ENCODE peak calls at places on chromosomes 4 and X, in eight cellular contexts. L is heart right ventricle, H is body of pancreas, F is cardiac muscle cell, V is SK-N-SH, W is uterus, K is AG04450, D is PC-3. Y is an unnamed sample.
A peak's percentile ranks its signal among the peaks of the same experiment; 100 is the strongest.

GRCh38 chr4:151403656-151404055 is 5.3 kb upstream of the FHIP1A start:
- DNase-seq in V (no peak), H (no peak), W (no peak), D (no peak), F (no peak), L (no peak), K (no peak), Y (no peak)

GRCh38 chr4:102535398-102536082 is 34.4 kb downstream of the NFKB1 start:
- DNase-seq in K (no peak), W (no peak), F (peak; percentile 59), D (peak; percentile 60), V (no peak), H (no peak), L (no peak), Y (no peak)

GRCh38 chr4:181819951-181820350 is 423.3 kb upstream of the TENM3 start:
- DNase-seq in D (no peak), K (no peak), L (no peak), H (no peak), W (no peak), F (peak; percentile 53), V (no peak), Y (no peak)

GRCh38 chr4:128295255-128295654 is 7.6 kb upstream of the PGRMC2 start:
- DNase-seq in V (no peak), F (no peak), D (no peak), L (no peak), H (no peak), K (no peak), W (no peak), Y (no peak)

GRCh38 chr4:18568600-18568999 is 547.0 kb upstream of the LCORL start:
- DNase-seq in L (no peak), V (no peak), F (peak; percentile 1), D (no peak), H (no peak), K (no peak), W (no peak), Y (no peak)

GRCh38 chrX:52217494-52218160 is 32.9 kb downstream of the MAGED4 start:
- DNase-seq in W (no peak), D (no peak), H (no peak), F (no peak), V (no peak), L (no peak), K (no peak), Y (no peak)

GRCh38 chr4:184668511-184669114 is 19.1 kb downstream of the PRIMPOL start:
- DNase-seq in L (no peak), H (no peak), V (no peak), D (no peak), W (no peak), F (peak; percentile 37), K (no peak), Y (no peak)

GRCh38 chr4:77449162-77449561 is 156.5 kb upstream of the CXCL13 start:
- DNase-seq in L (no peak), D (peak; percentile 43), H (no peak), F (peak; percentile 50), K (no peak), V (no peak), W (no peak), Y (no peak)

GRCh38 chr4:90419124-90419711 is 292.0 kb downstream of the CCSER1 start:
- DNase-seq in L (no peak), K (no peak), W (no peak), D (peak; percentile 56), F (peak; percentile 39), V (peak; percentile 52), H (no peak), Y (no peak)

GRCh38 chr4:177444911-177445736 is 2.9 kb upstream of the AGA start:
- DNase-seq in H (no peak), L (no peak), F (no peak), V (no peak), W (no peak), K (no peak), D (no peak), Y (no peak)

DNA sequence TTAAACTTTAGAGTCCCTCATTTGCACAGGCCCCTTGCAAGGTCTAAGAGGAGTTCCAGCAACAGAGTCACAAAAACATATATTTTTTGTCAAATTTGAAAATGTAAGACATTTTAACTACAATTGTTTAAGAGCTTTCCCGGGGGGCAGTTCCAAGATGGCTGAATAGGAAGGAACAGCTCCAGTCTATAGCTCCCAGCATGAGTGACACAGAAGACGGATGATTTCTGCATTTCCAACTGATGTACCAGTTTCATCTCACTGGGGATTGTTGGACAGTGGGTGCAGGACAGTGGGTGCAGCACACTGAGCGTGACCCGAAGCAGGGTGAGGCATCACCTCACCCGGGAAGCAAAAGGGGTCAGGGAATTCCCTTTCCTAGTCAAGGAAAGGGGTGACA is 71.4 kb upstream of the NMU start:
- DNase-seq in F (no peak), W (no peak), L (no peak), D (no peak), K (no peak), H (no peak), V (no peak), Y (no peak)
- TF ChIP-seq CTCF in F (no peak), W (no peak), L (no peak), D (no peak), K (no peak), H (no peak), V (no peak), Y (no peak)

GRCh38 chr4:92317047-92317446 is 13.3 kb downstream of the GRID2 start:
- DNase-seq in W (no peak), K (no peak), L (no peak), F (no peak), V (no peak), D (no peak), H (no peak), Y (no peak)
- H3K27ac ChIP-seq in W (no peak overlapping the region), K (no peak overlapping the region), L (no peak overlapping the region), F (no peak overlapping the region), V (no peak overlapping the region), D (no peak overlapping the region), H (no peak overlapping the region), Y (no peak overlapping the region)

GRCh38 chrX:104319346-104319745 is 64.6 kb upstream of the ESX1 start:
- DNase-seq in K (no peak), H (no peak), F (no peak), V (no peak), W (no peak), D (peak; percentile 17), L (no peak), Y (no peak)
- TF ChIP-seq CTCF in K (no peak), H (no peak), F (no peak), V (no peak), W (no peak), D (no peak), L (no peak), Y (no peak)

GRCh38 chrX:37686979-37687378 is 1.4 kb downstream of the XK start:
- DNase-seq in D (no peak), L (no peak), V (no peak), H (no peak), F (no peak), K (no peak), W (no peak), Y (no peak)
- H3K27ac ChIP-seq in D (no peak overlapping the region), L (peak overlapping the region; percentile 83), V (no peak overlapping the region), H (peak overlapping the region; percentile 86), F (no peak overlapping the region), K (no peak overlapping the region), W (no peak overlapping the region), Y (no peak overlapping the region)

GRCh38 chr4:121070696-121071639 is 1.4 kb downstream of the NDNF start:
- DNase-seq in L (peak; percentile 33), F (peak; percentile 44), K (no peak), H (peak; percentile 41), V (peak; percentile 77), W (peak; percentile 18), D (no peak), Y (no peak)
- TF ChIP-seq CTCF in L (peak; percentile 36), F (peak; percentile 44), K (peak; percentile 29), H (peak; percentile 27), V (peak; percentile 40), W (peak; percentile 10), D (no peak), Y (peak; percentile 31)

GRCh38 chr4:10020871-10021676 is at the start of gene SLC2A9:
- DNase-seq in V (no peak), L (no peak), F (peak; percentile 79), D (no peak), H (no peak), W (no peak), K (no peak), Y (no peak)
- H3K27ac ChIP-seq in V (no peak within 1 kb of the TSS), L (peak within 1 kb of the TSS; percentile 64), F (no peak within 1 kb of the TSS), D (no peak within 1 kb of the TSS), H (peak within 1 kb of the TSS; percentile 48), W (peak within 1 kb of the TSS; percentile 4), K (no peak within 1 kb of the TSS), Y (peak within 1 kb of the TSS; percentile 86)

GRCh38 chr4:73922766-73923630 is 53.8 kb downstream of the CXCL1 start:
- DNase-seq in F (peak; percentile 79), D (peak; percentile 83), K (no peak), H (no peak), V (no peak), W (no peak), L (no peak), Y (no peak)
- TF ChIP-seq CTCF in F (peak; percentile 45), D (peak; percentile 91), K (peak; percentile 54), H (peak; percentile 13), V (peak; percentile 63), W (peak; percentile 22), L (peak; percentile 59), Y (peak; percentile 40)

GRCh38 chr4:113077611-113078010 is 28.2 kb downstream of the ANK2 start:
- DNase-seq in D (no peak), L (no peak), V (peak; percentile 20), W (no peak), F (no peak), H (no peak), K (no peak), Y (no peak)
- H3K27ac ChIP-seq in D (no peak overlapping the region), L (no peak overlapping the region), V (no peak overlapping the region), W (no peak overlapping the region), F (no peak overlapping the region), H (no peak overlapping the region), K (no peak overlapping the region), Y (no peak overlapping the region)

DNA sequence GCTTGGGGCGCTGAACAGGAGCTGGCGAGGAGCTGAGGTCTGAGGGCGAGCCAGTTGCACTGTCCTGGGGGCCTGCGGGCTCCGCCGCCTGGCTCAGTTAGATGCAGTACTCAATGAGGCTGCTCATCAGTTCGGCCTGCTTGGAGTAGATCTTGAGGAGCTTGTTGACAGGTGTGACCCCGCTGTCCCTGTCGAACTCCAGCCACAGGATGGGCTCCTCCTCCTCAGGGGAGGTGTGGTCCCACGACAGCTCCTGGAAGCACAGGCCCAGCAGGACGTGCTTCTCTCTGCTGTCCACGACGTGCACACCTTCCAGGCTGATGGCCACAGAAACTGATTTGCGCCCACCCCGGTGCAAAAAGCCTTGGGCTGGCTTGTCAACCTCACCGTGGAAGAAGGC is 16.5 kb upstream of the LAS1L start:
- DNase-seq in H (no peak), V (no peak), W (no peak), K (no peak), F (no peak), L (no peak), D (no peak), Y (no peak)
- TF ChIP-seq CTCF in H (no peak), V (no peak), W (no peak), K (no peak), F (no peak), L (no peak), D (no peak), Y (no peak)